ENCODE peak calls at places on chromosomes 4 and X, in eight cellular contexts. One of them, this sample, is unnamed.

GRCh38 chrX:1389181-1389992 is 2.5 kb downstream of the SLC25A6 start:
- DNase-seq in K562: no peak
- DNase-seq in ovary: no peak
- DNase-seq in tibial nerve: no peak
- DNase-seq in suprapubic skin: no peak
- DNase-seq in H1: no peak
- DNase-seq in HepG2: no peak
- DNase-seq in A549: no peak
- DNase-seq in this sample: no peak

GRCh38 chrX:35499071-35499862 is 298.9 kb upstream of the MAGEB16 start:
- DNase-seq in suprapubic skin: no peak
- DNase-seq in ovary: no peak
- DNase-seq in K562: no peak
- DNase-seq in H1: no peak
- DNase-seq in A549: no peak
- DNase-seq in tibial nerve: no peak
- DNase-seq in HepG2: no peak
- DNase-seq in this sample: no peak

GRCh38 chr4:15186149-15186548 is 183.9 kb downstream of the CPEB2 start:
- DNase-seq in tibial nerve: no peak
- DNase-seq in ovary: no peak
- DNase-seq in HepG2: no peak
- DNase-seq in K562: no peak
- DNase-seq in suprapubic skin: no peak
- DNase-seq in H1: no peak
- DNase-seq in A549: no peak
- DNase-seq in this sample: peak

GRCh38 chr4:26433556-26433955 is 56.7 kb downstream of the CCKAR start:
- DNase-seq in ovary: no peak
- DNase-seq in tibial nerve: no peak
- DNase-seq in HepG2: no peak
- DNase-seq in A549: no peak
- DNase-seq in H1: no peak
- DNase-seq in suprapubic skin: no peak
- DNase-seq in K562: no peak
- DNase-seq in this sample: no peak

GRCh38 chrX:51641421-51642021 is 22.8 kb upstream of the CENPVL3 start:
- DNase-seq in tibial nerve: no peak
- DNase-seq in ovary: no peak
- DNase-seq in HepG2: peak
- DNase-seq in A549: peak
- DNase-seq in suprapubic skin: no peak
- DNase-seq in H1: no peak
- DNase-seq in K562: peak
- DNase-seq in this sample: no peak

GRCh38 chrX:152878976-152879755 is 18.7 kb upstream of the ZNF185 start:
- DNase-seq in A549: no peak
- DNase-seq in tibial nerve: no peak
- DNase-seq in K562: no peak
- DNase-seq in suprapubic skin: no peak
- DNase-seq in ovary: no peak
- DNase-seq in HepG2: no peak
- DNase-seq in H1: no peak
- DNase-seq in this sample: no peak

GRCh38 chr4:10746371-10747143 is 62.0 kb upstream of the CLNK start:
- DNase-seq in K562: no peak
- DNase-seq in A549: no peak
- DNase-seq in H1: no peak
- DNase-seq in ovary: peak
- DNase-seq in suprapubic skin: no peak
- DNase-seq in tibial nerve: no peak
- DNase-seq in HepG2: no peak
- DNase-seq in this sample: no peak

GRCh38 chr4:22514431-22514830 is 1.4 kb downstream of the ADGRA3 start:
- DNase-seq in A549: no peak
- DNase-seq in suprapubic skin: no peak
- DNase-seq in H1: no peak
- DNase-seq in K562: no peak
- DNase-seq in HepG2: no peak
- DNase-seq in ovary: no peak
- DNase-seq in tibial nerve: no peak
- DNase-seq in this sample: no peak

GRCh38 chr4:108060164-108060563 is 70.5 kb downstream of the HADH start:
- DNase-seq in K562: peak
- DNase-seq in suprapubic skin: no peak
- DNase-seq in H1: no peak
- DNase-seq in HepG2: peak
- DNase-seq in tibial nerve: no peak
- DNase-seq in A549: peak
- DNase-seq in ovary: no peak
- DNase-seq in this sample: no peak

GRCh38 chr4:118836763-118837507 is 1.0 kb upstream of the SEC24D start:
- DNase-seq in K562: no peak
- DNase-seq in H1: no peak
- DNase-seq in HepG2: no peak
- DNase-seq in suprapubic skin: no peak
- DNase-seq in ovary: no peak
- DNase-seq in A549: peak
- DNase-seq in tibial nerve: no peak
- DNase-seq in this sample: peak

GRCh38 chr4:133147922-133148689 is 988 bp upstream of the PCDH10 start:
- DNase-seq in H1: peak
- DNase-seq in suprapubic skin: peak
- DNase-seq in K562: no peak
- DNase-seq in HepG2: no peak
- DNase-seq in A549: no peak
- DNase-seq in ovary: no peak
- DNase-seq in tibial nerve: no peak
- DNase-seq in this sample: no peak

GRCh38 chrX:153499876-153500275 is 5.1 kb downstream of the BGN start:
- DNase-seq in suprapubic skin: no peak
- DNase-seq in ovary: no peak
- DNase-seq in HepG2: no peak
- DNase-seq in K562: no peak
- DNase-seq in H1: no peak
- DNase-seq in tibial nerve: no peak
- DNase-seq in A549: no peak
- DNase-seq in this sample: no peak

GRCh38 chr4:91840359-91840758 is 463.4 kb upstream of the GRID2 start:
- DNase-seq in A549: no peak
- DNase-seq in H1: no peak
- DNase-seq in K562: no peak
- DNase-seq in tibial nerve: no peak
- DNase-seq in ovary: no peak
- DNase-seq in suprapubic skin: no peak
- DNase-seq in HepG2: peak
- DNase-seq in this sample: no peak

GRCh38 chr4:8407756-8408155 is 32.8 kb downstream of the ACOX3 start:
- DNase-seq in suprapubic skin: no peak
- DNase-seq in tibial nerve: no peak
- DNase-seq in ovary: no peak
- DNase-seq in A549: no peak
- DNase-seq in K562: no peak
- DNase-seq in H1: no peak
- DNase-seq in HepG2: no peak
- DNase-seq in this sample: no peak

GRCh38 chr4:8247047-8247930 is 22.3 kb upstream of the HTRA3 start:
- DNase-seq in A549: no peak
- DNase-seq in HepG2: peak
- DNase-seq in ovary: no peak
- DNase-seq in suprapubic skin: peak
- DNase-seq in H1: no peak
- DNase-seq in tibial nerve: peak
- DNase-seq in K562: no peak
- DNase-seq in this sample: no peak

GRCh38 chr4:86132459-86132858 is 227.4 kb downstream of the MAPK10 start:
- DNase-seq in HepG2: no peak
- DNase-seq in ovary: no peak
- DNase-seq in H1: no peak
- DNase-seq in suprapubic skin: no peak
- DNase-seq in K562: no peak
- DNase-seq in tibial nerve: no peak
- DNase-seq in A549: no peak
- DNase-seq in this sample: no peak

GRCh38 chrX:45903781-45904201 is 641.4 kb downstream of the ZNF674 start:
- DNase-seq in suprapubic skin: no peak
- DNase-seq in HepG2: no peak
- DNase-seq in A549: no peak
- DNase-seq in K562: no peak
- DNase-seq in tibial nerve: no peak
- DNase-seq in H1: no peak
- DNase-seq in ovary: no peak
- DNase-seq in this sample: no peak

GRCh38 chr4:150078041-150078995 is at the start of gene DCLK2:
- DNase-seq in tibial nerve: peak
- DNase-seq in K562: peak
- DNase-seq in A549: peak
- DNase-seq in suprapubic skin: peak
- DNase-seq in ovary: peak
- DNase-seq in H1: peak
- DNase-seq in HepG2: no peak
- DNase-seq in this sample: peak

GRCh38 chr4:7960790-7961655 is 21.4 kb upstream of the AFAP1 start:
- DNase-seq in HepG2: no peak
- DNase-seq in tibial nerve: no peak
- DNase-seq in K562: no peak
- DNase-seq in A549: no peak
- DNase-seq in suprapubic skin: no peak
- DNase-seq in ovary: peak
- DNase-seq in H1: no peak
- DNase-seq in this sample: peak

DNA sequence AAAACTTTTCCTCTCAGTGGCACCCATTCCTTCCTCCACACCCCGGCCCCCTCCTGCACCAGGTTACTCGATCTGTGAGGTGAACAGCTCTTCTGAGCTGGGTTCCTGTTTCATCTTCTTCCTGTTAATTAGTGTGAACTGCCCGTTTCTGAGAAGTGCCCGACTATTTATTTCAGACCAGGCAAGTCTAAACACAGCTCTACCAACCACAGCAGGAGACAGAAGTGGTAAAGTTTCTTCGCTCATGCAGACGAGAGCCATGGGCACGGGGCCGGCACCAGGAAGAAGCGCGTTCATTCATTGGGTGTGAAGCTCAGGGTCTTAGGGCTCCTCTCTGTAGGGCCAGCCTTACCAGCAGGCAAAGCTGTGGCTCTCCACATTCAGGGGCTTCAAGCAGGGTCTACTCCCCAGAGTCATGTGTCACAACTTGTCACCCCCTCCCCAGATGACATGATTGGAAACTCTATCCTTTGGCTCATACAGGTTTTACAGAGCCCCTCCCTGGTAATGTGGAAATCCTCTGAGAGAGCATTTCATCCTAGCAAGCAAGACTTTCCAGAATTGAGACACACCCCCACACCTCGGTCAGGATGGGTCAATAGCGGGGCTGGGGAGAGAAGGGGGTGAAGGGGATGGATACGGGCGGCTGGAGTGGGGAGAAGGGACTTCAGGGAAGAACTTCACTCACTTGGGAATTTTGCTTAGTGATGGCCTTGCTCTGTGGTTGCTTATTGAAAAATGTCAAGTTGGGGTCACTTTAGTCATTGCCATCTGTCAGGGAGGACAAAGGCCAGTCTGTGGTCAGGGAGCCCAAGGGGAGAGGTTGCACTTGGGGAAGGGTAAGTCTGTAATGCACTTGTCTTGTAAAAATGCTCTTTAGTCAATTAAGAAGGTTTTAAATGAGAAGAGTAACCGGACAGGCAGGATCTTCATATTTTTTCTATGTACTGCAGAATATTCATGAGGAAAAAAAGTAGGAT is 121.6 kb upstream of the TRIM2 start:
- DNase-seq in HepG2: no peak
- DNase-seq in K562: no peak
- DNase-seq in tibial nerve: no peak
- DNase-seq in suprapubic skin: no peak
- DNase-seq in A549: no peak
- DNase-seq in ovary: no peak
- DNase-seq in H1: peak
- DNase-seq in this sample: no peak
- TF ChIP-seq EP300 in HepG2: no peak
- TF ChIP-seq EP300 in K562: no peak
- TF ChIP-seq EP300 in tibial nerve: no peak
- TF ChIP-seq EP300 in suprapubic skin: no peak
- TF ChIP-seq EP300 in A549: no peak
- TF ChIP-seq EP300 in ovary: no peak
- TF ChIP-seq EP300 in H1: no peak
- TF ChIP-seq EP300 in this sample: no peak

GRCh38 chrX:131792789-131793462 is 230.2 kb upstream of the STK26 start:
- DNase-seq in suprapubic skin: no peak
- DNase-seq in H1: no peak
- DNase-seq in HepG2: no peak
- DNase-seq in tibial nerve: no peak
- DNase-seq in ovary: peak
- DNase-seq in K562: no peak
- DNase-seq in A549: peak
- DNase-seq in this sample: no peak
- TF ChIP-seq CTCF in suprapubic skin: no peak
- TF ChIP-seq CTCF in H1: no peak
- TF ChIP-seq CTCF in HepG2: no peak
- TF ChIP-seq CTCF in tibial nerve: peak
- TF ChIP-seq CTCF in ovary: peak
- TF ChIP-seq CTCF in K562: no peak
- TF ChIP-seq CTCF in A549: peak
- TF ChIP-seq CTCF in this sample: no peak

GRCh38 chrX:118338930-118339329 is 7.0 kb upstream of the WDR44 start:
- DNase-seq in HepG2: no peak
- DNase-seq in ovary: no peak
- DNase-seq in H1: no peak
- DNase-seq in suprapubic skin: no peak
- DNase-seq in A549: no peak
- DNase-seq in tibial nerve: no peak
- DNase-seq in K562: no peak
- DNase-seq in this sample: no peak
- TF ChIP-seq EP300 in HepG2: no peak
- TF ChIP-seq EP300 in ovary: no peak
- TF ChIP-seq EP300 in H1: no peak
- TF ChIP-seq EP300 in suprapubic skin: no peak
- TF ChIP-seq EP300 in A549: no peak
- TF ChIP-seq EP300 in tibial nerve: no peak
- TF ChIP-seq EP300 in K562: no peak
- TF ChIP-seq EP300 in this sample: no peak

DNA sequence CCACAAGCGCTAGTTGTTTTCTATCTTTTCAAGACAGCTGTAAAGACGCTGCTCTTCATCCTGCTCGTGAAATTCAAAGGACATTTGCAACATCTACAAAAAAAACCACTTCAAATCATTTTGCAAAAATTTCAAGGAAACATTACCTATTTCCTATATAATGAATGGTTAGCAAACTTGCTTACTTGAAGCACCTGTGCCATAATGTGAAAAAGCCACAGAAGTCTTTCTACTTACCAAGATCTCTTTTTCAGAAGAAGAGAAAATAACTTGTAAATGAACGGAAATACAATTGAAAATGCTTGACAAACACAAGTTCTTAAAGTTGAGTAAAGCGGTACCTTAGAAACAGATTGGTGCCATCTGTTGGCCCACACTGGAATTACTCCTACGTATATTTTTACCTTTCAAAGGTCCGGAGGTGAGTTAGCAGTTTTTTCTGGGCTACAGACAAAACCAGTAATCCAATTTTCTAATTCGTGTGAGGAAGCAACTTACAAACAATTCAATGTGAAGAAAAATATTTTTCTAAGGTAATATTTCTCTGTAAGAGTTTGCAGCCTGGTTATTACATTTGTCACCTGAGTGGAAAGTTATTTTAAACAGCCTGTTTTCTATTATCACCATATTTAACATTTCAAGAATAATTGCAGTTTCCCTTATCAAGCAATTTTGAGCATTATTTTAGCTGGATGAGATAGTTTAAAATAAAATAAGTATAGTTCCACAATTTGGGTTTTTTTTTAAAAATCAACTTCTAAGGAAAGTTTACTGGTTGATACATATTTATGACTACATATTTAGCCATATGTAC is at the start of gene TLR6:
- DNase-seq in tibial nerve: no peak
- DNase-seq in H1: peak
- DNase-seq in K562: peak
- DNase-seq in suprapubic skin: no peak
- DNase-seq in HepG2: peak
- DNase-seq in A549: no peak
- DNase-seq in ovary: no peak
- DNase-seq in this sample: no peak
- TF ChIP-seq CTCF in tibial nerve: peak
- TF ChIP-seq CTCF in H1: peak
- TF ChIP-seq CTCF in K562: peak
- TF ChIP-seq CTCF in suprapubic skin: peak
- TF ChIP-seq CTCF in HepG2: peak
- TF ChIP-seq CTCF in A549: peak
- TF ChIP-seq CTCF in ovary: peak
- TF ChIP-seq CTCF in this sample: peak

This sample was measured in esophagus muscularis mucosa.